ENCODE peak calls at places on chromosomes 11 and 22, in eight cellular contexts. One of them, this sample, is unnamed.

GRCh38 chr11:36296925-36297604 is 977 bp downstream of the PRR5L start:
- DNase-seq in lower lobe of right lung: no peak
- DNase-seq in body of pancreas: peak; percentile 27
- DNase-seq in IMR-90: peak; percentile 61
- DNase-seq in neural progenitor cell: no peak
- DNase-seq in pancreas: no peak
- DNase-seq in tibial nerve: no peak
- DNase-seq in endothelial cell of umbilical vein: no peak
- DNase-seq in this sample: no peak

GRCh38 chr22:37242395-37242918 is 1.6 kb downstream of the RAC2 start:
- DNase-seq in lower lobe of right lung: peak; percentile 89
- DNase-seq in body of pancreas: peak; percentile 69
- DNase-seq in IMR-90: peak; percentile 38
- DNase-seq in neural progenitor cell: no peak
- DNase-seq in pancreas: no peak
- DNase-seq in tibial nerve: no peak
- DNase-seq in endothelial cell of umbilical vein: peak; percentile 51
- DNase-seq in this sample: peak; percentile 48

GRCh38 chr11:820655-821512 is 2.2 kb downstream of the PNPLA2 start:
- DNase-seq in lower lobe of right lung: peak; percentile 88
- DNase-seq in body of pancreas: peak; percentile 96
- DNase-seq in IMR-90: peak; percentile 56
- DNase-seq in neural progenitor cell: no peak
- DNase-seq in pancreas: peak; percentile 81
- DNase-seq in tibial nerve: no peak
- DNase-seq in endothelial cell of umbilical vein: peak; percentile 38
- DNase-seq in this sample: peak; percentile 97

GRCh38 chr22:30838111-30838510 is 130.5 kb downstream of the MORC2 start:
- DNase-seq in lower lobe of right lung: no peak
- DNase-seq in body of pancreas: no peak
- DNase-seq in IMR-90: peak; percentile 28
- DNase-seq in neural progenitor cell: no peak
- DNase-seq in pancreas: no peak
- DNase-seq in tibial nerve: no peak
- DNase-seq in endothelial cell of umbilical vein: no peak
- DNase-seq in this sample: no peak

GRCh38 chr11:43359432-43359818 is 705 bp downstream of the TTC17 start:
- DNase-seq in lower lobe of right lung: no peak
- DNase-seq in body of pancreas: no peak
- DNase-seq in IMR-90: peak; percentile 28
- DNase-seq in neural progenitor cell: no peak
- DNase-seq in pancreas: no peak
- DNase-seq in tibial nerve: no peak
- DNase-seq in endothelial cell of umbilical vein: peak; percentile 58
- DNase-seq in this sample: peak; percentile 56

GRCh38 chr11:123211981-123212380 is 16.9 kb upstream of the CLMP start:
- DNase-seq in lower lobe of right lung: no peak
- DNase-seq in body of pancreas: no peak
- DNase-seq in IMR-90: peak; percentile 28
- DNase-seq in neural progenitor cell: no peak
- DNase-seq in pancreas: no peak
- DNase-seq in tibial nerve: no peak
- DNase-seq in endothelial cell of umbilical vein: no peak
- DNase-seq in this sample: no peak

GRCh38 chr11:80473562-80473961 is 1032.7 kb upstream of the TENM4 start:
- DNase-seq in lower lobe of right lung: no peak
- DNase-seq in body of pancreas: no peak
- DNase-seq in IMR-90: no peak
- DNase-seq in neural progenitor cell: no peak
- DNase-seq in pancreas: no peak
- DNase-seq in tibial nerve: no peak
- DNase-seq in endothelial cell of umbilical vein: no peak
- DNase-seq in this sample: no peak

GRCh38 chr11:72038491-72038890 is 39.8 kb downstream of the IL18BP start:
- DNase-seq in lower lobe of right lung: no peak
- DNase-seq in body of pancreas: peak; percentile 40
- DNase-seq in IMR-90: peak; percentile 72
- DNase-seq in neural progenitor cell: no peak
- DNase-seq in pancreas: no peak
- DNase-seq in tibial nerve: peak; percentile 60
- DNase-seq in endothelial cell of umbilical vein: no peak
- DNase-seq in this sample: peak; percentile 79

GRCh38 chr22:36144886-36145541 is 15.5 kb downstream of the APOL3 start:
- DNase-seq in lower lobe of right lung: peak; percentile 64
- DNase-seq in body of pancreas: peak; percentile 77
- DNase-seq in IMR-90: peak; percentile 69
- DNase-seq in neural progenitor cell: peak; percentile 72
- DNase-seq in pancreas: no peak
- DNase-seq in tibial nerve: no peak
- DNase-seq in endothelial cell of umbilical vein: peak; percentile 77
- DNase-seq in this sample: peak; percentile 81

GRCh38 chr11:35491231-35491871 is 34.1 kb downstream of the PAMR1 start:
- DNase-seq in lower lobe of right lung: no peak
- DNase-seq in body of pancreas: no peak
- DNase-seq in IMR-90: peak; percentile 96
- DNase-seq in neural progenitor cell: no peak
- DNase-seq in pancreas: no peak
- DNase-seq in tibial nerve: no peak
- DNase-seq in endothelial cell of umbilical vein: no peak
- DNase-seq in this sample: no peak

GRCh38 chr22:40036126-40036525 is 41.4 kb downstream of the FAM83F start:
- DNase-seq in lower lobe of right lung: no peak
- DNase-seq in body of pancreas: no peak
- DNase-seq in IMR-90: no peak
- DNase-seq in neural progenitor cell: no peak
- DNase-seq in pancreas: no peak
- DNase-seq in tibial nerve: no peak
- DNase-seq in endothelial cell of umbilical vein: no peak
- DNase-seq in this sample: no peak

GRCh38 chr11:45982656-45983470 is 60.4 kb downstream of the LARGE2 start:
- DNase-seq in lower lobe of right lung: no peak
- DNase-seq in body of pancreas: no peak
- DNase-seq in IMR-90: peak; percentile 88
- DNase-seq in neural progenitor cell: peak; percentile 50
- DNase-seq in pancreas: no peak
- DNase-seq in tibial nerve: no peak
- DNase-seq in endothelial cell of umbilical vein: peak; percentile 70
- DNase-seq in this sample: peak; percentile 55

GRCh38 chr11:95520765-95521542 is 268.6 kb downstream of the FAM76B start:
- DNase-seq in lower lobe of right lung: no peak
- DNase-seq in body of pancreas: no peak
- DNase-seq in IMR-90: no peak
- DNase-seq in neural progenitor cell: no peak
- DNase-seq in pancreas: no peak
- DNase-seq in tibial nerve: no peak
- DNase-seq in endothelial cell of umbilical vein: no peak
- DNase-seq in this sample: peak; percentile 52

GRCh38 chr11:124520253-124520854 is 23.1 kb downstream of the OR8B12 start:
- DNase-seq in lower lobe of right lung: no peak
- DNase-seq in body of pancreas: no peak
- DNase-seq in IMR-90: no peak
- DNase-seq in neural progenitor cell: no peak
- DNase-seq in pancreas: no peak
- DNase-seq in tibial nerve: no peak
- DNase-seq in endothelial cell of umbilical vein: no peak
- DNase-seq in this sample: no peak

GRCh38 chr11:4672470-4672869 is 25.2 kb downstream of the OR51E2 start:
- DNase-seq in lower lobe of right lung: no peak
- DNase-seq in body of pancreas: no peak
- DNase-seq in IMR-90: peak; percentile 52
- DNase-seq in neural progenitor cell: no peak
- DNase-seq in pancreas: no peak
- DNase-seq in tibial nerve: no peak
- DNase-seq in endothelial cell of umbilical vein: no peak
- DNase-seq in this sample: no peak

GRCh38 chr11:61142424-61142823 is 18.8 kb downstream of the VPS37C start:
- DNase-seq in lower lobe of right lung: no peak
- DNase-seq in body of pancreas: no peak
- DNase-seq in IMR-90: peak; percentile 63
- DNase-seq in neural progenitor cell: no peak
- DNase-seq in pancreas: no peak
- DNase-seq in tibial nerve: no peak
- DNase-seq in endothelial cell of umbilical vein: no peak
- DNase-seq in this sample: no peak

GRCh38 chr11:70141490-70142014 is 61.5 kb upstream of the FADD start:
- DNase-seq in lower lobe of right lung: no peak
- DNase-seq in body of pancreas: no peak
- DNase-seq in IMR-90: no peak
- DNase-seq in neural progenitor cell: peak; percentile 87
- DNase-seq in pancreas: no peak
- DNase-seq in tibial nerve: no peak
- DNase-seq in endothelial cell of umbilical vein: no peak
- DNase-seq in this sample: no peak

GRCh38 chr11:1122356-1123002 is 35.3 kb upstream of the MUC5AC start:
- DNase-seq in lower lobe of right lung: no peak
- DNase-seq in body of pancreas: no peak
- DNase-seq in IMR-90: no peak
- DNase-seq in neural progenitor cell: no peak
- DNase-seq in pancreas: peak; percentile 46
- DNase-seq in tibial nerve: no peak
- DNase-seq in endothelial cell of umbilical vein: no peak
- DNase-seq in this sample: peak; percentile 6

GRCh38 chr11:117792241-117792640 is 4.8 kb downstream of the DSCAML1 start:
- DNase-seq in lower lobe of right lung: peak; percentile 71
- DNase-seq in body of pancreas: no peak
- DNase-seq in IMR-90: no peak
- DNase-seq in neural progenitor cell: no peak
- DNase-seq in pancreas: no peak
- DNase-seq in tibial nerve: no peak
- DNase-seq in endothelial cell of umbilical vein: no peak
- DNase-seq in this sample: no peak

GRCh38 chr11:134312807-134313206 is 19.0 kb upstream of the GLB1L2 start:
- DNase-seq in lower lobe of right lung: no peak
- DNase-seq in body of pancreas: no peak
- DNase-seq in IMR-90: no peak
- DNase-seq in neural progenitor cell: no peak
- DNase-seq in pancreas: no peak
- DNase-seq in tibial nerve: no peak
- DNase-seq in endothelial cell of umbilical vein: no peak
- DNase-seq in this sample: no peak
- H3K36me3 ChIP-seq in lower lobe of right lung: no peaks in the 10 kb centered on the region
- H3K36me3 ChIP-seq in body of pancreas: no peaks in the 10 kb centered on the region
- H3K36me3 ChIP-seq in IMR-90: no peaks in the 10 kb centered on the region
- H3K36me3 ChIP-seq in neural progenitor cell: no peaks in the 10 kb centered on the region
- H3K36me3 ChIP-seq in pancreas: no peaks in the 10 kb centered on the region
- H3K36me3 ChIP-seq in tibial nerve: no peaks in the 10 kb centered on the region
- H3K36me3 ChIP-seq in endothelial cell of umbilical vein: no peaks in the 10 kb centered on the region
- H3K36me3 ChIP-seq in this sample: no peaks in the 10 kb centered on the region

GRCh38 chr11:17764446-17765218 is 30.1 kb downstream of the KCNC1 start:
- DNase-seq in lower lobe of right lung: peak; percentile 42
- DNase-seq in body of pancreas: no peak
- DNase-seq in IMR-90: no peak
- DNase-seq in neural progenitor cell: peak; percentile 93
- DNase-seq in pancreas: no peak
- DNase-seq in tibial nerve: no peak
- DNase-seq in endothelial cell of umbilical vein: no peak
- DNase-seq in this sample: no peak

GRCh38 chr11:17762309-17762974 is 27.9 kb downstream of the KCNC1 start:
- DNase-seq in lower lobe of right lung: no peak
- DNase-seq in body of pancreas: no peak
- DNase-seq in IMR-90: no peak
- DNase-seq in neural progenitor cell: no peak
- DNase-seq in pancreas: no peak
- DNase-seq in tibial nerve: no peak
- DNase-seq in endothelial cell of umbilical vein: no peak
- DNase-seq in this sample: no peak

GRCh38 chr11:17763703-17764102 is 29.1 kb downstream of the KCNC1 start:
- DNase-seq in lower lobe of right lung: no peak
- DNase-seq in body of pancreas: no peak
- DNase-seq in IMR-90: no peak
- DNase-seq in neural progenitor cell: no peak
- DNase-seq in pancreas: no peak
- DNase-seq in tibial nerve: no peak
- DNase-seq in endothelial cell of umbilical vein: no peak
- DNase-seq in this sample: no peak

GRCh38 chr11:17763244-17763643 is 28.7 kb downstream of the KCNC1 start:
- DNase-seq in lower lobe of right lung: no peak
- DNase-seq in body of pancreas: no peak
- DNase-seq in IMR-90: no peak
- DNase-seq in neural progenitor cell: no peak
- DNase-seq in pancreas: no peak
- DNase-seq in tibial nerve: no peak
- DNase-seq in endothelial cell of umbilical vein: no peak
- DNase-seq in this sample: no peak

GRCh38 chr11:17760102-17761029 is 25.8 kb downstream of the KCNC1 start:
- DNase-seq in lower lobe of right lung: no peak
- DNase-seq in body of pancreas: peak; percentile 64
- DNase-seq in IMR-90: peak; percentile 39
- DNase-seq in neural progenitor cell: peak; percentile 88
- DNase-seq in pancreas: peak; percentile 68
- DNase-seq in tibial nerve: no peak
- DNase-seq in endothelial cell of umbilical vein: peak; percentile 49
- DNase-seq in this sample: peak; percentile 54
- TF ChIP-seq CTCF in lower lobe of right lung: peak; percentile 50
- TF ChIP-seq CTCF in body of pancreas: peak; percentile 73
- TF ChIP-seq CTCF in IMR-90: peak; percentile 73
- TF ChIP-seq CTCF in neural progenitor cell: peak; percentile 84
- TF ChIP-seq CTCF in pancreas: no peak
- TF ChIP-seq CTCF in tibial nerve: no peak
- TF ChIP-seq CTCF in endothelial cell of umbilical vein: peak; percentile 41
- TF ChIP-seq CTCF in this sample: peak; percentile 64

GRCh38 chr11:27520226-27520625 is 13.7 kb upstream of the LIN7C start:
- DNase-seq in lower lobe of right lung: no peak
- DNase-seq in body of pancreas: no peak
- DNase-seq in IMR-90: no peak
- DNase-seq in neural progenitor cell: no peak
- DNase-seq in pancreas: no peak
- DNase-seq in tibial nerve: no peak
- DNase-seq in endothelial cell of umbilical vein: no peak
- DNase-seq in this sample: no peak
- H3K36me3 ChIP-seq in lower lobe of right lung: no peaks in the 10 kb centered on the region
- H3K36me3 ChIP-seq in body of pancreas: no peaks in the 10 kb centered on the region
- H3K36me3 ChIP-seq in IMR-90: no peaks in the 10 kb centered on the region
- H3K36me3 ChIP-seq in neural progenitor cell: no peaks in the 10 kb centered on the region
- H3K36me3 ChIP-seq in pancreas: no peaks in the 10 kb centered on the region
- H3K36me3 ChIP-seq in tibial nerve: peaks cover 3% of the 10 kb centered on the region
- H3K36me3 ChIP-seq in endothelial cell of umbilical vein: no peaks in the 10 kb centered on the region
- H3K36me3 ChIP-seq in this sample: no peaks in the 10 kb centered on the region

GRCh38 chr22:48346911-48347310 is 1480.8 kb downstream of the BRD1 start:
- DNase-seq in lower lobe of right lung: no peak
- DNase-seq in body of pancreas: no peak
- DNase-seq in IMR-90: no peak
- DNase-seq in neural progenitor cell: no peak
- DNase-seq in pancreas: no peak
- DNase-seq in tibial nerve: no peak
- DNase-seq in endothelial cell of umbilical vein: no peak
- DNase-seq in this sample: no peak

GRCh38 chr22:48347311-48347710 is 1480.4 kb downstream of the BRD1 start:
- DNase-seq in lower lobe of right lung: no peak
- DNase-seq in body of pancreas: no peak
- DNase-seq in IMR-90: no peak
- DNase-seq in neural progenitor cell: no peak
- DNase-seq in pancreas: no peak
- DNase-seq in tibial nerve: no peak
- DNase-seq in endothelial cell of umbilical vein: no peak
- DNase-seq in this sample: no peak

GRCh38 chr22:48346311-48346710 is 1481.4 kb downstream of the BRD1 start:
- DNase-seq in lower lobe of right lung: no peak
- DNase-seq in body of pancreas: no peak
- DNase-seq in IMR-90: no peak
- DNase-seq in neural progenitor cell: no peak
- DNase-seq in pancreas: no peak
- DNase-seq in tibial nerve: no peak
- DNase-seq in endothelial cell of umbilical vein: no peak
- DNase-seq in this sample: no peak

GRCh38 chr22:48343461-48343860 is 1484.2 kb downstream of the BRD1 start:
- DNase-seq in lower lobe of right lung: no peak
- DNase-seq in body of pancreas: no peak
- DNase-seq in IMR-90: no peak
- DNase-seq in neural progenitor cell: no peak
- DNase-seq in pancreas: no peak
- DNase-seq in tibial nerve: no peak
- DNase-seq in endothelial cell of umbilical vein: no peak
- DNase-seq in this sample: no peak

GRCh38 chr22:48345631-48346030 is 1482.0 kb downstream of the BRD1 start:
- DNase-seq in lower lobe of right lung: no peak
- DNase-seq in body of pancreas: no peak
- DNase-seq in IMR-90: no peak
- DNase-seq in neural progenitor cell: no peak
- DNase-seq in pancreas: no peak
- DNase-seq in tibial nerve: no peak
- DNase-seq in endothelial cell of umbilical vein: no peak
- DNase-seq in this sample: no peak
- TF ChIP-seq CTCF in lower lobe of right lung: no peak
- TF ChIP-seq CTCF in body of pancreas: no peak
- TF ChIP-seq CTCF in IMR-90: no peak
- TF ChIP-seq CTCF in neural progenitor cell: no peak
- TF ChIP-seq CTCF in pancreas: no peak
- TF ChIP-seq CTCF in tibial nerve: no peak
- TF ChIP-seq CTCF in endothelial cell of umbilical vein: no peak
- TF ChIP-seq CTCF in this sample: no peak

This sample was measured in adrenal gland.